ENCODE peak calls at places on chromosomes 4 and X, in ten cellular contexts. One of them, this sample, is unnamed.

GRCh38 chrX:38664285-38664684 is 102.9 kb downstream of the TSPAN7 start:
- DNase-seq in fibroblast of the conjunctiva: peak; percentile 33
- DNase-seq in RWPE1: peak; percentile 13
- DNase-seq in activated T-cell treated with anti-CD3 and anti-CD28 coated beads, Interleukin-2, amount 50 U/mL, for 48 hours: no peak
- DNase-seq in NCI-H748 treated with DMSO at 0.1 percent for 48 hours: peak; percentile 34
- DNase-seq in GM04504: peak; percentile 17
- DNase-seq in activated CD8-positive, alpha-beta memory T cell treated with anti-CD3 and anti-CD28 coated beads for 4 hours: no peak
- DNase-seq in choroid plexus epithelial cell: peak; percentile 63
- DNase-seq in fibroblast of pulmonary artery: peak; percentile 52
- DNase-seq in nucleus accumbens: no peak
- DNase-seq in this sample: peak; percentile 13

GRCh38 chrX:85052636-85053343 is 49.1 kb downstream of the APOOL start:
- DNase-seq in fibroblast of the conjunctiva: peak; percentile 84
- DNase-seq in RWPE1: peak; percentile 30
- DNase-seq in activated T-cell treated with anti-CD3 and anti-CD28 coated beads, Interleukin-2, amount 50 U/mL, for 48 hours: no peak
- DNase-seq in NCI-H748 treated with DMSO at 0.1 percent for 48 hours: no peak
- DNase-seq in GM04504: peak; percentile 44
- DNase-seq in activated CD8-positive, alpha-beta memory T cell treated with anti-CD3 and anti-CD28 coated beads for 4 hours: no peak
- DNase-seq in choroid plexus epithelial cell: peak; percentile 81
- DNase-seq in fibroblast of pulmonary artery: peak; percentile 79
- DNase-seq in nucleus accumbens: no peak
- DNase-seq in this sample: peak; percentile 41

GRCh38 chr4:14994242-14994641 is 8.0 kb upstream of the CPEB2 start:
- DNase-seq in fibroblast of the conjunctiva: no peak
- DNase-seq in RWPE1: peak; percentile 13
- DNase-seq in activated T-cell treated with anti-CD3 and anti-CD28 coated beads, Interleukin-2, amount 50 U/mL, for 48 hours: no peak
- DNase-seq in NCI-H748 treated with DMSO at 0.1 percent for 48 hours: no peak
- DNase-seq in GM04504: no peak
- DNase-seq in activated CD8-positive, alpha-beta memory T cell treated with anti-CD3 and anti-CD28 coated beads for 4 hours: no peak
- DNase-seq in choroid plexus epithelial cell: peak; percentile 47
- DNase-seq in fibroblast of pulmonary artery: peak; percentile 33
- DNase-seq in nucleus accumbens: no peak
- DNase-seq in this sample: no peak

GRCh38 chr4:122873752-122874151 is 47.1 kb downstream of the FGF2 start:
- DNase-seq in fibroblast of the conjunctiva: no peak
- DNase-seq in RWPE1: peak; percentile 48
- DNase-seq in activated T-cell treated with anti-CD3 and anti-CD28 coated beads, Interleukin-2, amount 50 U/mL, for 48 hours: no peak
- DNase-seq in NCI-H748 treated with DMSO at 0.1 percent for 48 hours: no peak
- DNase-seq in GM04504: no peak
- DNase-seq in activated CD8-positive, alpha-beta memory T cell treated with anti-CD3 and anti-CD28 coated beads for 4 hours: no peak
- DNase-seq in choroid plexus epithelial cell: peak; percentile 54
- DNase-seq in fibroblast of pulmonary artery: no peak
- DNase-seq in nucleus accumbens: no peak
- DNase-seq in this sample: peak; percentile 48

GRCh38 chrX:17547658-17548057 is 172.7 kb downstream of the NHS start:
- DNase-seq in fibroblast of the conjunctiva: peak; percentile 63
- DNase-seq in RWPE1: peak; percentile 79
- DNase-seq in activated T-cell treated with anti-CD3 and anti-CD28 coated beads, Interleukin-2, amount 50 U/mL, for 48 hours: no peak
- DNase-seq in NCI-H748 treated with DMSO at 0.1 percent for 48 hours: peak; percentile 25
- DNase-seq in GM04504: peak; percentile 56
- DNase-seq in activated CD8-positive, alpha-beta memory T cell treated with anti-CD3 and anti-CD28 coated beads for 4 hours: no peak
- DNase-seq in choroid plexus epithelial cell: peak; percentile 92
- DNase-seq in fibroblast of pulmonary artery: peak; percentile 83
- DNase-seq in nucleus accumbens: no peak
- DNase-seq in this sample: no peak

GRCh38 chr4:2082118-2082517 is 23.0 kb downstream of the NAT8L start:
- DNase-seq in fibroblast of the conjunctiva: no peak
- DNase-seq in RWPE1: no peak
- DNase-seq in activated T-cell treated with anti-CD3 and anti-CD28 coated beads, Interleukin-2, amount 50 U/mL, for 48 hours: no peak
- DNase-seq in NCI-H748 treated with DMSO at 0.1 percent for 48 hours: no peak
- DNase-seq in GM04504: no peak
- DNase-seq in activated CD8-positive, alpha-beta memory T cell treated with anti-CD3 and anti-CD28 coated beads for 4 hours: no peak
- DNase-seq in choroid plexus epithelial cell: no peak
- DNase-seq in fibroblast of pulmonary artery: no peak
- DNase-seq in nucleus accumbens: no peak
- DNase-seq in this sample: no peak

GRCh38 chr4:138099385-138099784 is 142.8 kb downstream of the SLC7A11 start:
- DNase-seq in fibroblast of the conjunctiva: no peak
- DNase-seq in RWPE1: no peak
- DNase-seq in activated T-cell treated with anti-CD3 and anti-CD28 coated beads, Interleukin-2, amount 50 U/mL, for 48 hours: no peak
- DNase-seq in NCI-H748 treated with DMSO at 0.1 percent for 48 hours: no peak
- DNase-seq in GM04504: no peak
- DNase-seq in activated CD8-positive, alpha-beta memory T cell treated with anti-CD3 and anti-CD28 coated beads for 4 hours: no peak
- DNase-seq in choroid plexus epithelial cell: no peak
- DNase-seq in fibroblast of pulmonary artery: no peak
- DNase-seq in nucleus accumbens: no peak
- DNase-seq in this sample: no peak

GRCh38 chr4:76554630-76555029 is 119.6 kb downstream of the SHROOM3 start:
- DNase-seq in fibroblast of the conjunctiva: no peak
- DNase-seq in RWPE1: no peak
- DNase-seq in activated T-cell treated with anti-CD3 and anti-CD28 coated beads, Interleukin-2, amount 50 U/mL, for 48 hours: no peak
- DNase-seq in NCI-H748 treated with DMSO at 0.1 percent for 48 hours: no peak
- DNase-seq in GM04504: no peak
- DNase-seq in activated CD8-positive, alpha-beta memory T cell treated with anti-CD3 and anti-CD28 coated beads for 4 hours: no peak
- DNase-seq in choroid plexus epithelial cell: no peak
- DNase-seq in fibroblast of pulmonary artery: no peak
- DNase-seq in nucleus accumbens: no peak
- DNase-seq in this sample: no peak

GRCh38 chr4:53620956-53621355 is 29.7 kb upstream of the LNX1 start:
- DNase-seq in fibroblast of the conjunctiva: no peak
- DNase-seq in RWPE1: no peak
- DNase-seq in activated T-cell treated with anti-CD3 and anti-CD28 coated beads, Interleukin-2, amount 50 U/mL, for 48 hours: no peak
- DNase-seq in NCI-H748 treated with DMSO at 0.1 percent for 48 hours: no peak
- DNase-seq in GM04504: no peak
- DNase-seq in activated CD8-positive, alpha-beta memory T cell treated with anti-CD3 and anti-CD28 coated beads for 4 hours: no peak
- DNase-seq in choroid plexus epithelial cell: peak; percentile 22
- DNase-seq in fibroblast of pulmonary artery: no peak
- DNase-seq in nucleus accumbens: no peak
- DNase-seq in this sample: no peak

GRCh38 chr4:181991374-181991773 is 251.8 kb upstream of the TENM3 start:
- DNase-seq in fibroblast of the conjunctiva: no peak
- DNase-seq in RWPE1: no peak
- DNase-seq in activated T-cell treated with anti-CD3 and anti-CD28 coated beads, Interleukin-2, amount 50 U/mL, for 48 hours: no peak
- DNase-seq in NCI-H748 treated with DMSO at 0.1 percent for 48 hours: no peak
- DNase-seq in GM04504: no peak
- DNase-seq in activated CD8-positive, alpha-beta memory T cell treated with anti-CD3 and anti-CD28 coated beads for 4 hours: no peak
- DNase-seq in choroid plexus epithelial cell: no peak
- DNase-seq in fibroblast of pulmonary artery: no peak
- DNase-seq in nucleus accumbens: no peak
- DNase-seq in this sample: no peak

GRCh38 chrX:57172544-57172943 is 35.3 kb upstream of the SPIN2A start:
- DNase-seq in fibroblast of the conjunctiva: no peak
- DNase-seq in RWPE1: no peak
- DNase-seq in activated T-cell treated with anti-CD3 and anti-CD28 coated beads, Interleukin-2, amount 50 U/mL, for 48 hours: no peak
- DNase-seq in NCI-H748 treated with DMSO at 0.1 percent for 48 hours: no peak
- DNase-seq in GM04504: no peak
- DNase-seq in activated CD8-positive, alpha-beta memory T cell treated with anti-CD3 and anti-CD28 coated beads for 4 hours: no peak
- DNase-seq in choroid plexus epithelial cell: no peak
- DNase-seq in fibroblast of pulmonary artery: peak; percentile 0
- DNase-seq in nucleus accumbens: no peak
- DNase-seq in this sample: no peak

GRCh38 chr4:189090174-189090814 is 850.4 kb upstream of the FRG1 start:
- DNase-seq in fibroblast of the conjunctiva: peak; percentile 3
- DNase-seq in RWPE1: peak; percentile 27
- DNase-seq in activated T-cell treated with anti-CD3 and anti-CD28 coated beads, Interleukin-2, amount 50 U/mL, for 48 hours: no peak
- DNase-seq in NCI-H748 treated with DMSO at 0.1 percent for 48 hours: peak; percentile 2
- DNase-seq in GM04504: no peak
- DNase-seq in activated CD8-positive, alpha-beta memory T cell treated with anti-CD3 and anti-CD28 coated beads for 4 hours: no peak
- DNase-seq in choroid plexus epithelial cell: peak; percentile 1
- DNase-seq in fibroblast of pulmonary artery: peak; percentile 3
- DNase-seq in nucleus accumbens: no peak
- DNase-seq in this sample: no peak

GRCh38 chr4:152462715-152463114 is 73.2 kb downstream of the FBXW7 start:
- DNase-seq in fibroblast of the conjunctiva: no peak
- DNase-seq in RWPE1: no peak
- DNase-seq in activated T-cell treated with anti-CD3 and anti-CD28 coated beads, Interleukin-2, amount 50 U/mL, for 48 hours: no peak
- DNase-seq in NCI-H748 treated with DMSO at 0.1 percent for 48 hours: no peak
- DNase-seq in GM04504: no peak
- DNase-seq in activated CD8-positive, alpha-beta memory T cell treated with anti-CD3 and anti-CD28 coated beads for 4 hours: no peak
- DNase-seq in choroid plexus epithelial cell: peak; percentile 37
- DNase-seq in fibroblast of pulmonary artery: peak; percentile 31
- DNase-seq in nucleus accumbens: no peak
- DNase-seq in this sample: no peak

GRCh38 chrX:9205599-9206223 is 171.8 kb upstream of the FAM9B start:
- DNase-seq in fibroblast of the conjunctiva: no peak
- DNase-seq in RWPE1: no peak
- DNase-seq in activated T-cell treated with anti-CD3 and anti-CD28 coated beads, Interleukin-2, amount 50 U/mL, for 48 hours: no peak
- DNase-seq in NCI-H748 treated with DMSO at 0.1 percent for 48 hours: no peak
- DNase-seq in GM04504: no peak
- DNase-seq in activated CD8-positive, alpha-beta memory T cell treated with anti-CD3 and anti-CD28 coated beads for 4 hours: no peak
- DNase-seq in choroid plexus epithelial cell: no peak
- DNase-seq in fibroblast of pulmonary artery: no peak
- DNase-seq in nucleus accumbens: no peak
- DNase-seq in this sample: no peak

GRCh38 chr4:118270492-118270891 is 82.3 kb downstream of the PRSS12 start:
- DNase-seq in fibroblast of the conjunctiva: no peak
- DNase-seq in RWPE1: peak; percentile 27
- DNase-seq in activated T-cell treated with anti-CD3 and anti-CD28 coated beads, Interleukin-2, amount 50 U/mL, for 48 hours: no peak
- DNase-seq in NCI-H748 treated with DMSO at 0.1 percent for 48 hours: peak; percentile 23
- DNase-seq in GM04504: no peak
- DNase-seq in activated CD8-positive, alpha-beta memory T cell treated with anti-CD3 and anti-CD28 coated beads for 4 hours: no peak
- DNase-seq in choroid plexus epithelial cell: peak; percentile 80
- DNase-seq in fibroblast of pulmonary artery: peak; percentile 76
- DNase-seq in nucleus accumbens: no peak
- DNase-seq in this sample: no peak

GRCh38 chrX:111568356-111568755 is 56.9 kb downstream of the SERTM2 start:
- DNase-seq in fibroblast of the conjunctiva: no peak
- DNase-seq in RWPE1: peak; percentile 1
- DNase-seq in activated T-cell treated with anti-CD3 and anti-CD28 coated beads, Interleukin-2, amount 50 U/mL, for 48 hours: no peak
- DNase-seq in NCI-H748 treated with DMSO at 0.1 percent for 48 hours: no peak
- DNase-seq in GM04504: no peak
- DNase-seq in activated CD8-positive, alpha-beta memory T cell treated with anti-CD3 and anti-CD28 coated beads for 4 hours: no peak
- DNase-seq in choroid plexus epithelial cell: peak; percentile 54
- DNase-seq in fibroblast of pulmonary artery: peak; percentile 25
- DNase-seq in nucleus accumbens: no peak
- DNase-seq in this sample: no peak

GRCh38 chr4:84647307-84647884 is 64.5 kb downstream of the CDS1 start:
- DNase-seq in fibroblast of the conjunctiva: peak; percentile 10
- DNase-seq in RWPE1: no peak
- DNase-seq in activated T-cell treated with anti-CD3 and anti-CD28 coated beads, Interleukin-2, amount 50 U/mL, for 48 hours: no peak
- DNase-seq in NCI-H748 treated with DMSO at 0.1 percent for 48 hours: peak; percentile 1
- DNase-seq in GM04504: no peak
- DNase-seq in activated CD8-positive, alpha-beta memory T cell treated with anti-CD3 and anti-CD28 coated beads for 4 hours: no peak
- DNase-seq in choroid plexus epithelial cell: peak; percentile 84
- DNase-seq in fibroblast of pulmonary artery: no peak
- DNase-seq in nucleus accumbens: no peak
- DNase-seq in this sample: no peak

GRCh38 chr4:148445071-148445902 is 3.1 kb upstream of the NR3C2 start:
- DNase-seq in fibroblast of the conjunctiva: no peak
- DNase-seq in RWPE1: no peak
- DNase-seq in activated T-cell treated with anti-CD3 and anti-CD28 coated beads, Interleukin-2, amount 50 U/mL, for 48 hours: peak; percentile 59
- DNase-seq in NCI-H748 treated with DMSO at 0.1 percent for 48 hours: no peak
- DNase-seq in GM04504: no peak
- DNase-seq in activated CD8-positive, alpha-beta memory T cell treated with anti-CD3 and anti-CD28 coated beads for 4 hours: peak; percentile 60
- DNase-seq in choroid plexus epithelial cell: no peak
- DNase-seq in fibroblast of pulmonary artery: no peak
- DNase-seq in nucleus accumbens: peak; percentile 66
- DNase-seq in this sample: no peak

GRCh38 chr4:79181190-79181589 is 144.7 kb downstream of the NAA11 start:
- DNase-seq in fibroblast of the conjunctiva: no peak
- DNase-seq in RWPE1: no peak
- DNase-seq in activated T-cell treated with anti-CD3 and anti-CD28 coated beads, Interleukin-2, amount 50 U/mL, for 48 hours: no peak
- DNase-seq in NCI-H748 treated with DMSO at 0.1 percent for 48 hours: no peak
- DNase-seq in GM04504: no peak
- DNase-seq in activated CD8-positive, alpha-beta memory T cell treated with anti-CD3 and anti-CD28 coated beads for 4 hours: no peak
- DNase-seq in choroid plexus epithelial cell: no peak
- DNase-seq in fibroblast of pulmonary artery: no peak
- DNase-seq in nucleus accumbens: no peak
- DNase-seq in this sample: no peak

GRCh38 chrX:143634701-143635442 is 1.0 kb downstream of the SLITRK4 start:
- DNase-seq in fibroblast of the conjunctiva: no peak
- DNase-seq in RWPE1: no peak
- DNase-seq in activated T-cell treated with anti-CD3 and anti-CD28 coated beads, Interleukin-2, amount 50 U/mL, for 48 hours: no peak
- DNase-seq in NCI-H748 treated with DMSO at 0.1 percent for 48 hours: peak; percentile 5
- DNase-seq in GM04504: no peak
- DNase-seq in activated CD8-positive, alpha-beta memory T cell treated with anti-CD3 and anti-CD28 coated beads for 4 hours: no peak
- DNase-seq in choroid plexus epithelial cell: no peak
- DNase-seq in fibroblast of pulmonary artery: no peak
- DNase-seq in nucleus accumbens: no peak
- DNase-seq in this sample: no peak

This sample was measured in AG09309.